ENCODE peak calls at places on chromosome 21, in ten cellular contexts. E is heart right ventricle; O is neural crest cell; A is natural killer cell; P is NCI-H774; Q is left cardiac atrium; I is T-helper 22 cell; H is posterior cingulate gyrus; T is stimulated activated CD4-positive, alpha-beta T cell treated with anti-CD3 and anti-CD28 coated beads, Interleukin-1b, Interleukin-23, amount 100 ng/mL, for 24 hours; N is pancreas. D is an unnamed sample.

GRCh38 chr21:37367758-37368535 is 1.4 kb downstream of the DYRK1A start:
- DNase-seq in N (peak), I (peak), A (peak), T (peak), O (peak), H (peak), E (peak), P (no peak), Q (peak), D (peak)

GRCh38 chr21:14685568-14685967 is 139.5 kb upstream of the SAMSN1 start:
- DNase-seq in P (no peak), E (no peak), A (no peak), I (no peak), T (no peak), O (no peak), H (no peak), Q (no peak), N (no peak), D (no peak)

GRCh38 chr21:17786219-17787181 is 32.7 kb downstream of the C21orf91 start:
- DNase-seq in P (peak), Q (no peak), H (no peak), O (no peak), A (no peak), T (no peak), I (no peak), N (no peak), E (no peak), D (no peak)

GRCh38 chr21:29741761-29742160 is 198.0 kb downstream of the GRIK1 start:
- DNase-seq in Q (no peak), H (no peak), O (no peak), P (no peak), N (no peak), E (no peak), T (no peak), I (no peak), A (no peak), D (no peak)

GRCh38 chr21:32702702-32703101 is 25.1 kb downstream of the SYNJ1 start:
- DNase-seq in E (no peak), H (no peak), Q (no peak), O (no peak), N (no peak), A (no peak), I (no peak), T (no peak), P (no peak), D (no peak)

GRCh38 chr21:35024071-35024420 is 25.1 kb downstream of the RUNX1 start:
- DNase-seq in P (no peak), I (no peak), T (no peak), O (no peak), H (no peak), N (no peak), A (no peak), E (no peak), Q (no peak), D (no peak)

GRCh38 chr21:15301736-15302135 is 236.9 kb upstream of the NRIP1 start:
- DNase-seq in N (no peak), H (no peak), A (no peak), I (no peak), Q (no peak), T (no peak), O (no peak), P (no peak), E (no peak), D (no peak)

GRCh38 chr21:44875341-44875740 is 1.9 kb upstream of the PTTG1IP start:
- DNase-seq in Q (no peak), T (no peak), P (no peak), I (no peak), O (no peak), E (no peak), N (no peak), A (no peak), H (no peak), D (no peak)

GRCh38 chr21:46111193-46111571 is 13.3 kb downstream of the COL6A2 start:
- DNase-seq in T (no peak), O (no peak), I (no peak), H (no peak), P (no peak), N (peak), A (peak), Q (peak), E (peak), D (no peak)

GRCh38 chr21:29718081-29718815 is 221.5 kb downstream of the GRIK1 start:
- DNase-seq in Q (no peak), H (no peak), I (no peak), E (no peak), A (no peak), O (no peak), P (peak), N (no peak), T (no peak), D (no peak)

GRCh38 chr21:35616090-35616489 is 444.2 kb downstream of the SETD4 start:
- DNase-seq in I (no peak), E (no peak), O (no peak), H (no peak), T (no peak), N (no peak), Q (no peak), A (no peak), P (no peak), D (no peak)

GRCh38 chr21:37681711-37682110 is 234.5 kb downstream of the KCNJ6 start:
- DNase-seq in I (no peak), E (no peak), H (no peak), N (no peak), T (no peak), Q (no peak), O (no peak), P (no peak), A (no peak), D (no peak)

GRCh38 chr21:37087188-37087587 is 14.1 kb downstream of the TTC3 start:
- DNase-seq in P (no peak), E (no peak), N (no peak), A (no peak), O (no peak), T (no peak), Q (no peak), H (peak), I (no peak), D (no peak)

GRCh38 chr21:45887788-45888187 is 93.8 kb upstream of the COL6A1 start:
- DNase-seq in N (no peak), O (no peak), E (peak), A (no peak), H (no peak), Q (peak), T (no peak), P (peak), I (no peak), D (no peak)

GRCh38 chr21:41009398-41010177 is 158.4 kb upstream of the BACE2 start:
- DNase-seq in I (no peak), T (no peak), E (no peak), N (no peak), O (no peak), P (no peak), H (no peak), Q (no peak), A (no peak), D (no peak)

GRCh38 chr21:41817228-41817627 is 50.4 kb upstream of the RIPK4 start:
- DNase-seq in I (no peak), A (no peak), T (no peak), E (no peak), P (peak), H (peak), Q (peak), O (peak), N (peak), D (no peak)

GRCh38 chr21:25862112-25862511 is 127.3 kb downstream of the GABPA start:
- DNase-seq in P (no peak), T (no peak), N (no peak), I (no peak), Q (no peak), O (no peak), A (no peak), E (no peak), H (no peak), D (no peak)

GRCh38 chr21:30718239-30718909 is at the start of gene KRTAP21-3:
- DNase-seq in P (no peak), N (no peak), H (no peak), T (no peak), A (no peak), Q (no peak), O (no peak), E (no peak), I (no peak), D (no peak)

GRCh38 chr21:34091032-34091431 is 17.7 kb downstream of the MRPS6 start:
- DNase-seq in I (no peak), O (no peak), N (no peak), P (no peak), H (no peak), E (no peak), T (no peak), A (no peak), Q (no peak), D (no peak)

GRCh38 chr21:29656504-29657227 is 283.1 kb downstream of the GRIK1 start:
- DNase-seq in T (no peak), N (no peak), H (no peak), A (no peak), I (no peak), Q (no peak), E (no peak), P (no peak), O (no peak), D (no peak)

GRCh38 chr21:42565206-42565810 is 51.7 kb downstream of the SLC37A1 start:
- DNase-seq in T (no peak), P (no peak), O (no peak), Q (no peak), N (no peak), H (no peak), I (no peak), E (no peak), A (peak), D (no peak)

D was measured in T-helper 17 cell.